ENCODE peak calls at places on chromosome 14, in five cellular contexts. B is mesenchymal stem cell, F is neuronal stem cell, A is IMR-90, E is mesendoderm. J is an unnamed sample.

GRCh38 chr14:71532349-71532748 is 399.9 kb upstream of the RGS6 start:
- DNase-seq in B (no peak), F (no peak), A (peak; percentile 36), E (no peak), J (no peak)

GRCh38 chr14:21385170-21385904 is 1.5 kb upstream of the SUPT16H start:
- DNase-seq in B (no peak), F (no peak), A (no peak), E (no peak), J (no peak)

GRCh38 chr14:85463512-85463911 is 66.4 kb upstream of the FLRT2 start:
- DNase-seq in B (no peak), F (no peak), A (no peak), E (peak; percentile 65), J (no peak)

GRCh38 chr14:97299661-97300060 is 502.5 kb downstream of the VRK1 start:
- DNase-seq in B (no peak), F (no peak), A (no peak), E (peak; percentile 41), J (no peak)

GRCh38 chr14:58430156-58430555 is 2.6 kb downstream of the KIAA0586 start:
- DNase-seq in B (peak; percentile 78), F (no peak), A (peak; percentile 82), E (no peak), J (no peak)

GRCh38 chr14:92513204-92513965 is at the start of gene RIN3:
- DNase-seq in B (peak; percentile 82), F (peak; percentile 31), A (peak; percentile 65), E (peak; percentile 81), J (peak; percentile 84)

GRCh38 chr14:64787619-64788018 is 83.4 kb downstream of the PLEKHG3 start:
- DNase-seq in B (no peak), F (no peak), A (no peak), E (no peak), J (no peak)

GRCh38 chr14:50961606-50962259 is 17.4 kb upstream of the PYGL start:
- DNase-seq in B (peak; percentile 95), F (no peak), A (peak; percentile 97), E (no peak), J (no peak)

GRCh38 chr14:39417014-39417413 is 15.2 kb downstream of the FBXO33 start:
- DNase-seq in B (no peak), F (no peak), A (no peak), E (peak; percentile 61), J (no peak)

GRCh38 chr14:50057331-50057730 is 59.0 kb downstream of the VCPKMT start:
- DNase-seq in B (no peak), F (no peak), A (no peak), E (no peak), J (no peak)

GRCh38 chr14:88499225-88499624 is 55.6 kb downstream of the PTPN21 start:
- DNase-seq in B (no peak), F (no peak), A (no peak), E (no peak), J (no peak)

GRCh38 chr14:49250109-49250508 is 336.1 kb downstream of the RPS29 start:
- DNase-seq in B (peak; percentile 47), F (no peak), A (peak; percentile 19), E (peak; percentile 70), J (peak; percentile 34)

GRCh38 chr14:45140661-45141187 is 5.0 kb downstream of the FANCM start:
- DNase-seq in B (no peak), F (no peak), A (no peak), E (peak; percentile 26), J (no peak)

GRCh38 chr14:72616811-72617210 is 277.1 kb downstream of the DPF3 start:
- DNase-seq in B (no peak), F (no peak), A (no peak), E (no peak), J (no peak)

GRCh38 chr14:41604793-41605534 is 1.7 kb upstream of the LRFN5 start:
- DNase-seq in B (peak; percentile 92), F (peak; percentile 81), A (peak; percentile 86), E (peak; percentile 97), J (no peak)

GRCh38 chr14:55314449-55314848 is 43.2 kb downstream of the FBXO34 start:
- DNase-seq in B (no peak), F (no peak), A (no peak), E (no peak), J (no peak)

GRCh38 chr14:72666610-72667009 is 227.3 kb downstream of the DPF3 start:
- DNase-seq in B (peak; percentile 42), F (no peak), A (peak; percentile 89), E (no peak), J (peak; percentile 91)

GRCh38 chr14:37974421-37974820 is 233.3 kb upstream of the SSTR1 start:
- DNase-seq in B (no peak), F (no peak), A (no peak), E (no peak), J (no peak)

GRCh38 chr14:74579447-74580274 is 32.4 kb downstream of the LTBP2 start:
- DNase-seq in B (peak; percentile 79), F (no peak), A (peak; percentile 94), E (no peak), J (peak; percentile 68)

GRCh38 chr14:63764103-63764502 is 36.2 kb upstream of the SGPP1 start:
- DNase-seq in B (peak; percentile 66), F (no peak), A (peak; percentile 46), E (no peak), J (peak; percentile 13)

GRCh38 chr14:66443158-66443695 is 42.9 kb upstream of the CCDC196 start:
- DNase-seq in B (no peak), F (no peak), A (no peak), E (no peak), J (no peak)

GRCh38 chr14:56122306-56122705 is 4.1 kb downstream of the PELI2 start:
- DNase-seq in B (no peak), F (no peak), A (peak; percentile 17), E (no peak), J (no peak)

GRCh38 chr14:74634964-74635363 is 22.9 kb upstream of the LTBP2 start:
- DNase-seq in B (no peak), F (no peak), A (no peak), E (no peak), J (no peak)

GRCh38 chr14:59254911-59255545 is 66.6 kb downstream of the DAAM1 start:
- DNase-seq in B (peak; percentile 46), F (no peak), A (peak; percentile 30), E (no peak), J (no peak)

GRCh38 chr14:64080452-64080851 is 213.7 kb downstream of the ESR2 start:
- DNase-seq in B (peak; percentile 14), F (no peak), A (no peak), E (no peak), J (no peak)

GRCh38 chr14:61911534-61911933 is 149.3 kb downstream of the SNAPC1 start:
- DNase-seq in B (no peak), F (no peak), A (no peak), E (no peak), J (no peak)

GRCh38 chr14:64244279-64244678 is 49.9 kb downstream of the ESR2 start:
- DNase-seq in B (no peak), F (no peak), A (no peak), E (no peak), J (no peak)

GRCh38 chr14:82757775-82758174 is 1224.1 kb upstream of the SEL1L start:
- DNase-seq in B (no peak), F (no peak), A (no peak), E (no peak), J (peak; percentile 46)

GRCh38 chr14:75479770-75480600 is 42.3 kb upstream of the BATF start:
- DNase-seq in B (no peak), F (no peak), A (no peak), E (peak; percentile 22), J (no peak)

GRCh38 chr14:54901380-54902142 is 1.1 kb downstream of the GCH1 start:
- DNase-seq in B (peak; percentile 20), F (no peak), A (no peak), E (peak; percentile 19), J (no peak)

DNA sequence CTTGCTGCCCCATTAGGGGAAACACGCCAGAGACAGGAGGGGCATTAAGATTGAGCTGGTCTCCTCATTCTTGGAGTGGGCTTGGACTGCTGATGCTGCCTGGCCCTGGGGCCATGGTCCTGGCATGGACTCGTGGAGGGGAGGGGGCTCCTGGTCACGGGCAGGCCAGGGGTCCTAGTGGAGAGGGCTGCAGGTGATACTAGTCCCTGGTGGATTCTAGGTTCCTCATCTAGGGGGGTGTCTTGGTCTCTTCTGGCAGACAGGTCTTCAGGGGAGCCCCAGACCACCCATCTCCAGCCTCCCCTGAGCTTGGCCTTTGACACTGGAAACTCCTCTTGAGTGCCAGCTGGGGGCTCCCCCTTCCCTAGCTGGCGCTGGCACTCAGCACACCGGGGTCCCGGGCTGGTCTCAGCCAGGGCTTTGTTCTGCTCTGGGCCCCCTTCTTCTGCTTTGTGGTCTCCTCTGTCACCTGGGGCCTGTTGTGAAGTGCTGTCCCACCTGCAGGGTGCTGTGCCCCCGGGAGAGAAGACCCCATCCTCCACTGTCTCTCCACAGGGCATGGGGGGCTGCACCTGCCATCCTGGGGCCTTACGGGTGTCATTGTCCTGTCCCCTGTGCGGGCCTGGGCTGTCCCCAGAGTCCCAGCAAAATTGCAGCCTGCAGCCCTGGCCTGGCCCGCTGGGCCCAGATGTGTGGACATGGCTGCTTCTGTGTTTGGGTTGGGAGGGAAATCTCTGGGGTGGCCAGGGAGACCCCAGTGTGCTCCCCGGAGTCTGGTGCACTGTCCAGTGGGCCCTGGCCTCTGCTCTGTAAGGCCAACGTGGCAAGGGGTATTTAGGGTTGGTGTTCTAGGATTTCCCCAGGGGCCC is 2.3 kb downstream of the KIF26A start:
- DNase-seq in B (no peak), F (no peak), A (no peak), E (no peak), J (no peak)
- H3K4me3 ChIP-seq in B (no peak overlapping the region), F (no peak overlapping the region), A (no peak overlapping the region), E (no peak overlapping the region), J (peak overlapping the region; percentile 14)

GRCh38 chr14:99660006-99660566 is 15.2 kb downstream of the HHIPL1 start:
- DNase-seq in B (no peak), F (no peak), A (no peak), E (no peak), J (no peak)
- H2BK120ac ChIP-seq in B (no peak overlapping the region), F (peak overlapping the region; percentile 10), A (no peak overlapping the region), E (no peak overlapping the region), J (peak overlapping the region; percentile 23)

DNA sequence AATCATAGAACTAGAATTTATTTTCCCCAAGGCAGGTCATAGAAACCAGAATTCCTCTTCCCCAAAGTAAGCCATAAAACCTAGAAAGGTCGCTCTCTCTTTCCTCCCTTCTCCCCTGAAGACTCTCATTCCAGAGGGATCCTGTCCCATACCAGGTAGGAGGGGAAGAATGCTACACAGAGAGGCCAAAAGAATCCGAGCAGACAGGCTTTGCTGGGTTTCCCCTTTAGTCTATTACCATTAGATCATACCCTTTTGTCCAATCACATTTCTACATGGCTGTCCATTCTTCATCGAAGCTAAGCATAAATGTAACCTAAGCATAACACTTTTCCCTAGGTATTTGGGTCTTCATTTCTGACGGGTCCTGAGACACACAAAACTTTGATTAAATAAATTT is 204.5 kb downstream of the SPTSSA start:
- DNase-seq in B (no peak), F (no peak), A (no peak), E (no peak), J (peak; percentile 97)
- H3K9ac ChIP-seq in B (no peak overlapping the region), F (no peak overlapping the region), A (no peak overlapping the region), E (no peak overlapping the region), J (no peak overlapping the region)

GRCh38 chr14:95522556-95522955 is 6.1 kb upstream of the SYNE3 start:
- DNase-seq in B (no peak), F (no peak), A (no peak), E (no peak), J (no peak)

GRCh38 chr14:95522116-95522515 is 5.7 kb upstream of the SYNE3 start:
- DNase-seq in B (no peak), F (no peak), A (no peak), E (no peak), J (no peak)

GRCh38 chr14:95523818-95524448 is 7.5 kb upstream of the SYNE3 start:
- DNase-seq in B (peak; percentile 88), F (no peak), A (peak; percentile 89), E (no peak), J (peak; percentile 81)

GRCh38 chr14:95524706-95525512 is 8.5 kb upstream of the SYNE3 start:
- DNase-seq in B (peak; percentile 50), F (no peak), A (peak; percentile 71), E (peak; percentile 64), J (peak; percentile 91)

GRCh38 chr14:95523051-95523817 is 6.8 kb upstream of the SYNE3 start:
- DNase-seq in B (peak; percentile 82), F (no peak), A (peak; percentile 55), E (peak; percentile 47), J (peak; percentile 66)
- H3K4me3 ChIP-seq in B (no peak overlapping the region), F (no peak overlapping the region), A (peak overlapping the region; percentile 3), E (no peak overlapping the region), J (no peak overlapping the region)

J was measured in trophoblast cell.